ENCODE peak calls at places on chromosomes 13 and 19, in six cellular contexts. T, M, C, S, R and U are unnamed samples.

GRCh38 chr19:45079063-45079910 is at the start of gene GEMIN7:
- DNase-seq in S (peak; percentile 49), R (peak; percentile 19), T (peak; percentile 70), M (peak; percentile 77), C (no peak), U (peak; percentile 67)

GRCh38 chr13:86402500-86402899 is 603.3 kb upstream of the SLITRK6 start:
- DNase-seq in C (no peak), S (no peak), R (no peak), M (no peak), T (no peak), U (no peak)

GRCh38 chr19:10870955-10871603 is at the start of gene CARM1:
- DNase-seq in R (peak; percentile 94), S (peak; percentile 99), T (peak; percentile 99), M (peak; percentile 92), C (peak; percentile 72), U (peak; percentile 99)

GRCh38 chr13:37475966-37476365 is 122.6 kb downstream of the POSTN start:
- DNase-seq in T (no peak), C (no peak), M (no peak), R (no peak), S (no peak), U (no peak)

GRCh38 chr19:4369888-4370260 is 26.5 kb downstream of the MPND start:
- DNase-seq in S (no peak), C (no peak), R (peak; percentile 3), M (no peak), T (peak; percentile 33), U (no peak)

GRCh38 chr19:46226438-46226973 is 3.0 kb upstream of the IGFL1 start:
- DNase-seq in R (no peak), M (no peak), C (no peak), S (no peak), T (no peak), U (no peak)

GRCh38 chr19:41233748-41234240 is 14.8 kb downstream of the AXL start:
- DNase-seq in T (no peak), S (no peak), C (no peak), M (peak; percentile 25), R (no peak), U (no peak)

GRCh38 chr19:47540748-47541147 is 25.9 kb upstream of the NAPA start:
- DNase-seq in T (no peak), C (no peak), S (no peak), M (no peak), R (no peak), U (no peak)

GRCh38 chr19:44677019-44677809 is 5.9 kb downstream of the CEACAM19 start:
- DNase-seq in M (no peak), R (no peak), S (no peak), T (peak; percentile 62), C (no peak), U (no peak)

GRCh38 chr13:102830646-102831045 is 15.2 kb upstream of the ERCC5 start:
- DNase-seq in C (no peak), S (no peak), R (no peak), T (no peak), M (no peak), U (no peak)

GRCh38 chr19:41928221-41928683 is at the start of gene ERFL:
- DNase-seq in S (no peak), R (no peak), T (no peak), M (no peak), C (no peak), U (no peak)

GRCh38 chr13:82344867-82345266 is 1537.4 kb downstream of the SLITRK1 start:
- DNase-seq in S (no peak), T (no peak), C (no peak), M (no peak), R (no peak), U (no peak)

GRCh38 chr19:8123683-8124082 is 25.7 kb downstream of the FBN3 start:
- DNase-seq in R (no peak), T (no peak), S (no peak), C (no peak), M (no peak), U (no peak)

GRCh38 chr13:53126803-53127202 is 98.2 kb downstream of the OLFM4 start:
- DNase-seq in S (no peak), T (no peak), C (no peak), R (no peak), M (no peak), U (no peak)

GRCh38 chr19:45294291-45295029 is 28.2 kb downstream of the CKM start:
- DNase-seq in C (no peak), R (no peak), M (no peak), S (peak; percentile 90), T (peak; percentile 45), U (no peak)

GRCh38 chr19:37007587-37008220 is 70.5 kb upstream of the ZNF420 start:
- DNase-seq in R (no peak), T (peak; percentile 88), C (no peak), S (no peak), M (no peak), U (peak; percentile 88)

GRCh38 chr13:72886272-72887062 is 104.5 kb downstream of the PIBF1 start:
- DNase-seq in M (no peak), T (no peak), S (no peak), C (peak; percentile 29), R (no peak), U (no peak)

GRCh38 chr13:44300895-44301638 is 72.6 kb upstream of the SERP2 start:
- DNase-seq in R (peak; percentile 56), T (no peak), S (peak; percentile 60), C (no peak), M (no peak), U (no peak)

GRCh38 chr13:38693168-38693567 is 6.3 kb downstream of the FREM2 start:
- DNase-seq in C (no peak), R (no peak), M (no peak), S (no peak), T (no peak), U (no peak)

GRCh38 chr19:17450264-17451075 is 2.0 kb upstream of the TMEM221 start:
- DNase-seq in M (no peak), C (no peak), R (no peak), S (no peak), T (no peak), U (no peak)

GRCh38 chr13:101181076-101181685 is 235.1 kb downstream of the NALCN start:
- DNase-seq in T (no peak), S (no peak), C (no peak), R (no peak), M (no peak), U (no peak)

GRCh38 chr19:21398851-21399250 is 1.9 kb downstream of the ZNF493 start:
- DNase-seq in T (no peak), R (no peak), M (no peak), C (no peak), S (no peak), U (no peak)

GRCh38 chr13:98890186-98890585 is 87.7 kb downstream of the DOCK9 start:
- DNase-seq in R (no peak), S (no peak), T (no peak), M (no peak), C (peak; percentile 83), U (no peak)

GRCh38 chr19:13215572-13216380 is 65.6 kb downstream of the IER2 start:
- DNase-seq in C (no peak), S (no peak), R (no peak), T (no peak), M (no peak), U (no peak)

GRCh38 chr19:44912854-44913253 is 1.6 kb upstream of the APOC1 start:
- DNase-seq in M (no peak), T (peak; percentile 82), C (no peak), S (no peak), R (no peak), U (no peak)

GRCh38 chr19:45640849-45641273 is 1.7 kb upstream of the EML2 start:
- DNase-seq in M (no peak), C (no peak), R (no peak), T (no peak), S (no peak), U (no peak)

GRCh38 chr19:55600336-55601028 is 394 bp downstream of the ZNF524 start:
- DNase-seq in T (peak; percentile 85), C (no peak), S (no peak), M (peak; percentile 81), R (peak; percentile 67), U (peak; percentile 90)

GRCh38 chr19:17865364-17866311 is 5.9 kb downstream of the RPL18A start:
- DNase-seq in R (no peak), C (no peak), T (no peak), S (no peak), M (no peak), U (no peak)

GRCh38 chr19:38951187-38951586 is 20.4 kb downstream of the MRPS12 start:
- DNase-seq in S (no peak), T (no peak), R (no peak), M (no peak), C (no peak), U (no peak)